ENCODE peak calls at places on chromosomes 16 and 17, in nine cellular contexts. One of them, this sample, is unnamed.

GRCh38 chr17:42146911-42147607 is 7.7 kb downstream of the RAB5C start:
- DNase-seq in HS-27A: no peak
- DNase-seq in kidney glomerular epithelial cell: no peak
- DNase-seq in OCI-LY7: no peak
- DNase-seq in GM23248: no peak
- DNase-seq in RPMI8226: no peak
- DNase-seq in BJ: no peak
- DNase-seq in smooth muscle cell of the brain vasculature: no peak
- DNase-seq in NCI-H2081: no peak
- DNase-seq in this sample: no peak

GRCh38 chr16:12276631-12277030 is 300.1 kb downstream of the SNX29 start:
- DNase-seq in BJ: no peak
- DNase-seq in OCI-LY7: no peak
- DNase-seq in smooth muscle cell of the brain vasculature: peak
- DNase-seq in RPMI8226: no peak
- DNase-seq in HS-27A: no peak
- DNase-seq in kidney glomerular epithelial cell: no peak
- DNase-seq in GM23248: no peak
- DNase-seq in NCI-H2081: no peak
- DNase-seq in this sample: no peak

GRCh38 chr16:17836868-17837602 is 366.3 kb upstream of the XYLT1 start:
- DNase-seq in kidney glomerular epithelial cell: no peak
- DNase-seq in RPMI8226: no peak
- DNase-seq in smooth muscle cell of the brain vasculature: no peak
- DNase-seq in HS-27A: no peak
- DNase-seq in OCI-LY7: no peak
- DNase-seq in NCI-H2081: no peak
- DNase-seq in GM23248: peak
- DNase-seq in BJ: peak
- DNase-seq in this sample: peak

GRCh38 chr16:83898463-83899271 is at the start of gene MLYCD:
- DNase-seq in OCI-LY7: peak
- DNase-seq in GM23248: peak
- DNase-seq in BJ: no peak
- DNase-seq in smooth muscle cell of the brain vasculature: no peak
- DNase-seq in HS-27A: no peak
- DNase-seq in NCI-H2081: peak
- DNase-seq in kidney glomerular epithelial cell: peak
- DNase-seq in RPMI8226: peak
- DNase-seq in this sample: peak

GRCh38 chr17:73412914-73413313 is 101.1 kb upstream of the CDC42EP4 start:
- DNase-seq in NCI-H2081: no peak
- DNase-seq in BJ: no peak
- DNase-seq in HS-27A: no peak
- DNase-seq in RPMI8226: no peak
- DNase-seq in OCI-LY7: no peak
- DNase-seq in GM23248: no peak
- DNase-seq in kidney glomerular epithelial cell: no peak
- DNase-seq in smooth muscle cell of the brain vasculature: no peak
- DNase-seq in this sample: no peak

GRCh38 chr17:79216826-79217225 is 142.2 kb downstream of the ENGASE start:
- DNase-seq in OCI-LY7: no peak
- DNase-seq in RPMI8226: no peak
- DNase-seq in GM23248: no peak
- DNase-seq in BJ: no peak
- DNase-seq in smooth muscle cell of the brain vasculature: no peak
- DNase-seq in kidney glomerular epithelial cell: no peak
- DNase-seq in NCI-H2081: no peak
- DNase-seq in HS-27A: no peak
- DNase-seq in this sample: no peak

GRCh38 chr17:2594657-2595085 is 1.2 kb downstream of the PAFAH1B1 start:
- DNase-seq in RPMI8226: no peak
- DNase-seq in BJ: no peak
- DNase-seq in kidney glomerular epithelial cell: peak
- DNase-seq in NCI-H2081: no peak
- DNase-seq in GM23248: peak
- DNase-seq in HS-27A: no peak
- DNase-seq in OCI-LY7: no peak
- DNase-seq in smooth muscle cell of the brain vasculature: no peak
- DNase-seq in this sample: no peak

GRCh38 chr16:19348578-19349315 is 63.2 kb downstream of the CLEC19A start:
- DNase-seq in smooth muscle cell of the brain vasculature: no peak
- DNase-seq in RPMI8226: peak
- DNase-seq in NCI-H2081: no peak
- DNase-seq in HS-27A: no peak
- DNase-seq in BJ: no peak
- DNase-seq in OCI-LY7: no peak
- DNase-seq in kidney glomerular epithelial cell: no peak
- DNase-seq in GM23248: peak
- DNase-seq in this sample: no peak

GRCh38 chr17:2796164-2797140 is at the start of gene RAP1GAP2:
- DNase-seq in kidney glomerular epithelial cell: no peak
- DNase-seq in NCI-H2081: no peak
- DNase-seq in smooth muscle cell of the brain vasculature: no peak
- DNase-seq in GM23248: no peak
- DNase-seq in HS-27A: no peak
- DNase-seq in BJ: no peak
- DNase-seq in RPMI8226: peak
- DNase-seq in OCI-LY7: no peak
- DNase-seq in this sample: no peak

GRCh38 chr16:89102035-89102776 is 8.6 kb downstream of the ACSF3 start:
- DNase-seq in BJ: no peak
- DNase-seq in OCI-LY7: no peak
- DNase-seq in smooth muscle cell of the brain vasculature: no peak
- DNase-seq in RPMI8226: no peak
- DNase-seq in NCI-H2081: no peak
- DNase-seq in GM23248: no peak
- DNase-seq in HS-27A: no peak
- DNase-seq in kidney glomerular epithelial cell: no peak
- DNase-seq in this sample: no peak

GRCh38 chr16:9308300-9309209 is 217.1 kb downstream of the HAPSTR1 start:
- DNase-seq in BJ: no peak
- DNase-seq in NCI-H2081: no peak
- DNase-seq in HS-27A: no peak
- DNase-seq in smooth muscle cell of the brain vasculature: no peak
- DNase-seq in OCI-LY7: no peak
- DNase-seq in RPMI8226: no peak
- DNase-seq in GM23248: no peak
- DNase-seq in kidney glomerular epithelial cell: peak
- DNase-seq in this sample: no peak

GRCh38 chr17:57257213-57257873 is 1.0 kb downstream of the MSI2 start:
- DNase-seq in smooth muscle cell of the brain vasculature: no peak
- DNase-seq in HS-27A: no peak
- DNase-seq in GM23248: peak
- DNase-seq in NCI-H2081: no peak
- DNase-seq in OCI-LY7: peak
- DNase-seq in BJ: no peak
- DNase-seq in RPMI8226: peak
- DNase-seq in kidney glomerular epithelial cell: no peak
- DNase-seq in this sample: no peak

GRCh38 chr17:15154618-15155017 is 110.5 kb downstream of the PMP22 start:
- DNase-seq in RPMI8226: no peak
- DNase-seq in kidney glomerular epithelial cell: no peak
- DNase-seq in BJ: no peak
- DNase-seq in smooth muscle cell of the brain vasculature: no peak
- DNase-seq in OCI-LY7: no peak
- DNase-seq in NCI-H2081: no peak
- DNase-seq in GM23248: peak
- DNase-seq in HS-27A: no peak
- DNase-seq in this sample: no peak

GRCh38 chr16:23948949-23949392 is 113.2 kb downstream of the PRKCB start:
- DNase-seq in GM23248: no peak
- DNase-seq in BJ: no peak
- DNase-seq in OCI-LY7: no peak
- DNase-seq in smooth muscle cell of the brain vasculature: no peak
- DNase-seq in NCI-H2081: no peak
- DNase-seq in RPMI8226: peak
- DNase-seq in kidney glomerular epithelial cell: no peak
- DNase-seq in HS-27A: no peak
- DNase-seq in this sample: no peak

GRCh38 chr16:85988306-85988705 is 89.3 kb downstream of the IRF8 start:
- DNase-seq in smooth muscle cell of the brain vasculature: no peak
- DNase-seq in GM23248: no peak
- DNase-seq in kidney glomerular epithelial cell: no peak
- DNase-seq in BJ: no peak
- DNase-seq in NCI-H2081: no peak
- DNase-seq in OCI-LY7: no peak
- DNase-seq in RPMI8226: no peak
- DNase-seq in HS-27A: no peak
- DNase-seq in this sample: no peak